ENCODE peak calls at places on chromosomes 13 and 19, in eight cellular contexts. F, O, K, D, W, E, J and Q are unnamed samples.

GRCh38 chr13:105144936-105145335 is 1390.5 kb downstream of the EFNB2 start:
- DNase-seq in F (no peak), O (no peak), K (no peak), D (no peak), W (no peak), E (no peak), J (no peak), Q (no peak)

GRCh38 chr13:40438022-40438692 is 228.3 kb downstream of the FOXO1 start:
- DNase-seq in F (no peak), O (no peak), K (no peak), D (peak), W (no peak), E (no peak), J (no peak), Q (no peak)

GRCh38 chr19:47049307-47049700 is 880 bp upstream of the TMEM160 start:
- DNase-seq in F (no peak), O (no peak), K (no peak), D (peak), W (no peak), E (no peak), J (peak), Q (no peak)

GRCh38 chr13:106373304-106373988 is 162.0 kb downstream of the EFNB2 start:
- DNase-seq in F (no peak), O (no peak), K (no peak), D (no peak), W (no peak), E (no peak), J (peak), Q (no peak)

GRCh38 chr19:18774782-18775444 is 16.2 kb downstream of the COMP start:
- DNase-seq in F (no peak), O (no peak), K (no peak), D (no peak), W (no peak), E (no peak), J (no peak), Q (no peak)

GRCh38 chr13:28181413-28181812 is 43.1 kb downstream of the PAN3 start:
- DNase-seq in F (no peak), O (no peak), K (no peak), D (peak), W (no peak), E (no peak), J (peak), Q (no peak)

GRCh38 chr13:99986751-99987150 is 5.2 kb downstream of the ZIC2 start:
- DNase-seq in F (no peak), O (no peak), K (no peak), D (no peak), W (no peak), E (no peak), J (no peak), Q (no peak)

GRCh38 chr19:28971011-28971410 is 241.9 kb downstream of the UQCRFS1 start:
- DNase-seq in F (no peak), O (no peak), K (no peak), D (peak), W (no peak), E (no peak), J (no peak), Q (no peak)

GRCh38 chr19:11448923-11449554 is 13.6 kb downstream of the PRKCSH start:
- DNase-seq in F (no peak), O (no peak), K (no peak), D (no peak), W (no peak), E (no peak), J (no peak), Q (no peak)

GRCh38 chr13:46495066-46495465 is 57.9 kb upstream of the LRCH1 start:
- DNase-seq in F (no peak), O (no peak), K (no peak), D (no peak), W (no peak), E (no peak), J (no peak), Q (no peak)

GRCh38 chr19:40588110-40588854 is 11.6 kb downstream of the SHKBP1 start:
- DNase-seq in F (no peak), O (no peak), K (no peak), D (peak), W (no peak), E (no peak), J (peak), Q (no peak)

GRCh38 chr13:46905249-46905648 is 8.4 kb upstream of the HTR2A start:
- DNase-seq in F (no peak), O (no peak), K (no peak), D (peak), W (no peak), E (no peak), J (peak), Q (no peak)

GRCh38 chr19:6717036-6717435 is 3.4 kb downstream of the C3 start:
- DNase-seq in F (no peak), O (no peak), K (no peak), D (no peak), W (no peak), E (no peak), J (peak), Q (no peak)

GRCh38 chr19:13974073-13974472 is 21.8 kb downstream of the DCAF15 start:
- DNase-seq in F (peak), O (no peak), K (no peak), D (no peak), W (no peak), E (no peak), J (peak), Q (peak)

GRCh38 chr13:19805765-19806164 is 23.0 kb upstream of the PSPC1 start:
- DNase-seq in F (no peak), O (no peak), K (no peak), D (no peak), W (no peak), E (no peak), J (no peak), Q (no peak)

GRCh38 chr19:34996978-34997640 is 3.0 kb upstream of the GRAMD1A start:
- DNase-seq in F (peak), O (no peak), K (no peak), D (no peak), W (no peak), E (no peak), J (no peak), Q (no peak)

GRCh38 chr13:44051923-44052322 is 172.2 kb downstream of the LACC1 start:
- DNase-seq in F (no peak), O (no peak), K (no peak), D (no peak), W (no peak), E (no peak), J (peak), Q (no peak)

GRCh38 chr19:55484571-55485438 is at the start of gene NAT14:
- DNase-seq in F (peak), O (no peak), K (peak), D (peak), W (peak), E (peak), J (peak), Q (peak)

GRCh38 chr13:44068737-44069136 is 189.0 kb downstream of the LACC1 start:
- DNase-seq in F (no peak), O (no peak), K (no peak), D (peak), W (no peak), E (no peak), J (peak), Q (no peak)

GRCh38 chr19:54871713-54872112 is 2.3 kb upstream of the FCAR start:
- DNase-seq in F (no peak), O (no peak), K (no peak), D (no peak), W (no peak), E (no peak), J (no peak), Q (no peak)

GRCh38 chr19:47243364-47243775 is 12.4 kb upstream of the BBC3 start:
- DNase-seq in F (no peak), O (no peak), K (no peak), D (peak), W (no peak), E (no peak), J (no peak), Q (no peak)

GRCh38 chr19:48836089-48837017 is at the start of gene HSD17B14:
- DNase-seq in F (no peak), O (no peak), K (no peak), D (no peak), W (no peak), E (no peak), J (peak), Q (peak)

GRCh38 chr13:21078501-21078900 is 17.1 kb upstream of the LATS2 start:
- DNase-seq in F (no peak), O (no peak), K (no peak), D (no peak), W (no peak), E (no peak), J (no peak), Q (no peak)

GRCh38 chr13:65091031-65091430 is 2139.1 kb downstream of the PCDH9 start:
- DNase-seq in F (no peak), O (no peak), K (no peak), D (no peak), W (no peak), E (no peak), J (no peak), Q (no peak)

GRCh38 chr19:13764821-13765394 is 586 bp downstream of the MRI1 start:
- DNase-seq in F (peak), O (no peak), K (no peak), D (peak), W (peak), E (no peak), J (peak), Q (peak)